ENCODE peak calls at places on chromosomes 5 and 9, in nine cellular contexts. X is kidney epithelial cell, O is sigmoid colon, H is H9, T is Panc1, V is foreskin fibroblast, Z is omental fat pad, Q is K562, R is testis. F is an unnamed sample.

GRCh38 chr5:141940695-141941271 is 17.1 kb downstream of the DELE1 start:
- DNase-seq in Q (peak), Z (no peak), O (no peak), X (no peak), T (no peak), H (no peak), R (no peak), V (peak), F (no peak)

GRCh38 chr5:93189707-93190120 is 391.3 kb downstream of the NR2F1-AS1 start:
- DNase-seq in Q (no peak), X (peak), R (no peak), Z (no peak), H (no peak), O (no peak), T (peak), V (peak), F (no peak)

GRCh38 chr5:115947260-115947659 is 15.0 kb upstream of the LVRN start:
- DNase-seq in O (no peak), X (no peak), V (peak), Z (no peak), Q (no peak), R (no peak), T (no peak), H (no peak), F (no peak)

GRCh38 chr5:52725065-52725746 is 62.5 kb upstream of the ITGA1 start:
- DNase-seq in H (no peak), O (no peak), T (no peak), V (no peak), R (no peak), X (no peak), Z (no peak), Q (no peak), F (no peak)

GRCh38 chr9:37239921-37240320 is 119.5 kb downstream of the ZCCHC7 start:
- DNase-seq in H (no peak), X (no peak), O (no peak), T (no peak), V (no peak), R (no peak), Q (no peak), Z (no peak), F (no peak)

GRCh38 chr5:16953729-16954128 is 17.6 kb upstream of the MYO10 start:
- DNase-seq in Q (no peak), Z (no peak), T (no peak), R (no peak), O (no peak), H (no peak), V (no peak), X (no peak), F (no peak)

GRCh38 chr9:38130724-38131123 is 61.7 kb upstream of the SHB start:
- DNase-seq in V (no peak), Q (peak), T (no peak), Z (no peak), R (peak), X (no peak), O (no peak), H (no peak), F (no peak)

GRCh38 chr9:36881316-36882116 is 152.6 kb downstream of the PAX5 start:
- DNase-seq in V (no peak), R (no peak), H (no peak), X (no peak), Z (no peak), O (peak), Q (no peak), T (no peak), F (no peak)

GRCh38 chr5:146541956-146542849 is 26.2 kb upstream of the GPR151 start:
- DNase-seq in H (peak), X (peak), R (peak), V (peak), T (peak), O (peak), Q (peak), Z (peak), F (peak)

GRCh38 chr5:78540335-78541057 is 108.1 kb downstream of the LHFPL2 start:
- DNase-seq in H (no peak), X (no peak), Z (no peak), O (peak), T (no peak), R (no peak), Q (no peak), V (no peak), F (no peak)

GRCh38 chr5:129372025-129372424 is 88.1 kb upstream of the ADAMTS19 start:
- DNase-seq in O (no peak), V (peak), T (no peak), H (no peak), Z (no peak), Q (no peak), R (no peak), X (no peak), F (no peak)

GRCh38 chr5:10018211-10018610 is 231.5 kb downstream of the ATPSCKMT start:
- DNase-seq in H (no peak), T (no peak), O (no peak), V (no peak), Z (no peak), X (no peak), Q (no peak), R (no peak), F (no peak)

GRCh38 chr9:95078934-95079333 is 238.6 kb downstream of the FANCC start:
- DNase-seq in V (no peak), O (peak), H (peak), X (no peak), Z (no peak), Q (no peak), R (no peak), T (no peak), F (no peak)

GRCh38 chr5:33059081-33059480 is 348.0 kb downstream of the NPR3 start:
- DNase-seq in T (no peak), Q (no peak), R (no peak), X (no peak), H (no peak), O (no peak), Z (no peak), V (no peak), F (no peak)

GRCh38 chr5:97854871-97855762 is 672.1 kb upstream of the RIOK2 start:
- DNase-seq in H (peak), X (peak), T (no peak), R (no peak), Z (no peak), V (peak), Q (no peak), O (no peak), F (no peak)

GRCh38 chr5:320524-321232 is 836 bp upstream of the AHRR start:
- DNase-seq in Z (no peak), R (peak), O (no peak), T (no peak), V (no peak), Q (no peak), H (no peak), X (no peak), F (no peak)

GRCh38 chr9:133693703-133694529 is 44.2 kb downstream of the SARDH start:
- DNase-seq in O (no peak), Z (no peak), T (no peak), H (no peak), V (no peak), R (peak), X (no peak), Q (no peak), F (no peak)

GRCh38 chr5:1736889-1737711 is 62.5 kb downstream of the MRPL36 start:
- DNase-seq in T (no peak), X (no peak), H (peak), Q (no peak), V (no peak), O (no peak), Z (no peak), R (no peak), F (no peak)

GRCh38 chr9:119252671-119253299 is 116.5 kb downstream of the BRINP1 start:
- DNase-seq in H (no peak), Q (no peak), X (no peak), V (no peak), O (no peak), Z (no peak), R (no peak), T (no peak), F (no peak)

GRCh38 chr9:119257592-119257991 is 111.6 kb downstream of the BRINP1 start:
- DNase-seq in T (no peak), O (no peak), X (no peak), V (no peak), R (no peak), Q (no peak), H (no peak), Z (no peak), F (no peak)

DNA sequence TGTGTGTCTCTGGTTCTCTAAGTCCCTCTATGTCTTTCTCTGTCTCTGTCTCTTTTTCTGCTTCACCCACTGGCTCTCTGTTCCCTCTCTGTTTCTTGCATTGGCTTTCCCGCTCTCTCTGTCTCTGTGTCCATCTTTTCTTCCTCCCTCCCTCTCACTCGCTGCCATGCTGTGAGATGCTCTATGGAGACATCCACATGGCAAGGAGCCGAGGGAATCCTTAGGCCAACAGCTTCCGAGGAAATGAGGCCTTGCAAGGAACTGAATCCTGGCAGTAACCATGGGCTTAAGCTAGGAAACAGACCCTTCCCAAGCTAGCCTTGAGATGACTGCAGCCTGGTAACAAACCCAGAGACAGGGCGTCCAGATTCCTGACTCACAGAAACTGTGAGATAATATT is 117.3 kb downstream of the BRINP1 start:
- DNase-seq in H (no peak), T (no peak), O (no peak), R (no peak), X (no peak), V (no peak), Q (no peak), Z (no peak), F (no peak)
- TF ChIP-seq CTCF in H (no peak), T (no peak), O (no peak), R (no peak), X (no peak), V (no peak), Q (no peak), Z (no peak), F (no peak)

GRCh38 chr5:75152861-75153260 is 83.8 kb downstream of the ANKRD31 start:
- DNase-seq in Q (no peak), X (no peak), V (no peak), R (no peak), H (no peak), Z (no peak), T (no peak), O (no peak), F (no peak)

GRCh38 chr5:75156585-75156984 is 80.1 kb downstream of the ANKRD31 start:
- DNase-seq in X (no peak), H (no peak), O (no peak), Z (no peak), R (no peak), V (peak), Q (no peak), T (no peak), F (no peak)
- TF ChIP-seq CTCF in X (peak), H (peak), O (no peak), Z (no peak), R (no peak), V (no peak), Q (peak), T (peak), F (peak)

GRCh38 chr5:167961731-167962130 is 329.7 kb upstream of the WWC1 start:
- DNase-seq in H (no peak), X (no peak), Z (no peak), O (no peak), R (no peak), Q (no peak), T (no peak), V (no peak), F (no peak)

GRCh38 chr5:167967494-167968180 is 323.8 kb upstream of the WWC1 start:
- DNase-seq in R (no peak), H (no peak), Q (no peak), X (no peak), V (no peak), T (no peak), O (no peak), Z (no peak), F (no peak)

GRCh38 chr5:167970002-167970401 is 321.4 kb upstream of the WWC1 start:
- DNase-seq in X (no peak), R (no peak), V (no peak), T (no peak), Z (no peak), H (no peak), Q (no peak), O (no peak), F (no peak)

GRCh38 chr5:167968784-167969183 is 322.7 kb upstream of the WWC1 start:
- DNase-seq in R (no peak), Z (no peak), Q (no peak), O (no peak), H (no peak), T (no peak), V (no peak), X (no peak), F (no peak)

DNA sequence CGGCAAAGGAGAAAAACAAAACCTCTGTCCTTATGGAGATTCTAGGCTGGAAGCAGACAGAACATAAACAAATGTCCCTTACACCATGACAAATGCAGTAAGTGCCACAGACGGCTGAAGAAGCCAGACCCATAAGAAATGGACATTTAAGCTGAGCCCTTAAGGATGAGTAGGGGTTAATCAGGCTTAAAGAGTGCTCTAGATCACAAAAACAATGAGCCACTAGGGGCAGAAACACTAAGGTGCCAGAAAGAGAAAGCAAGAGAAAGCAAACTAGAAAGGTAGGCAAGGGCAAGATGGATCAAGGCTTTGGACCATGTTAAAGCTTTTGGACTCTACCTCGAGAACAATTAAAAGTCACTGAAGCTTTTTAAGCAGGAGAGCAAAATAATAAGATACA is 326.9 kb upstream of the WWC1 start:
- DNase-seq in O (no peak), V (no peak), R (no peak), Z (no peak), Q (no peak), H (no peak), T (no peak), X (no peak), F (no peak)
- TF ChIP-seq CTCF in O (no peak), V (peak), R (no peak), Z (no peak), Q (no peak), H (peak), T (peak), X (peak), F (peak)

GRCh38 chr5:128062172-128062746 is 21.3 kb upstream of the SLC12A2 start:
- DNase-seq in Q (no peak), R (no peak), O (no peak), V (peak), T (no peak), X (peak), H (no peak), Z (no peak), F (no peak)
- TF ChIP-seq CTCF in Q (no peak), R (no peak), O (no peak), V (no peak), T (no peak), X (no peak), H (no peak), Z (no peak), F (no peak)

DNA sequence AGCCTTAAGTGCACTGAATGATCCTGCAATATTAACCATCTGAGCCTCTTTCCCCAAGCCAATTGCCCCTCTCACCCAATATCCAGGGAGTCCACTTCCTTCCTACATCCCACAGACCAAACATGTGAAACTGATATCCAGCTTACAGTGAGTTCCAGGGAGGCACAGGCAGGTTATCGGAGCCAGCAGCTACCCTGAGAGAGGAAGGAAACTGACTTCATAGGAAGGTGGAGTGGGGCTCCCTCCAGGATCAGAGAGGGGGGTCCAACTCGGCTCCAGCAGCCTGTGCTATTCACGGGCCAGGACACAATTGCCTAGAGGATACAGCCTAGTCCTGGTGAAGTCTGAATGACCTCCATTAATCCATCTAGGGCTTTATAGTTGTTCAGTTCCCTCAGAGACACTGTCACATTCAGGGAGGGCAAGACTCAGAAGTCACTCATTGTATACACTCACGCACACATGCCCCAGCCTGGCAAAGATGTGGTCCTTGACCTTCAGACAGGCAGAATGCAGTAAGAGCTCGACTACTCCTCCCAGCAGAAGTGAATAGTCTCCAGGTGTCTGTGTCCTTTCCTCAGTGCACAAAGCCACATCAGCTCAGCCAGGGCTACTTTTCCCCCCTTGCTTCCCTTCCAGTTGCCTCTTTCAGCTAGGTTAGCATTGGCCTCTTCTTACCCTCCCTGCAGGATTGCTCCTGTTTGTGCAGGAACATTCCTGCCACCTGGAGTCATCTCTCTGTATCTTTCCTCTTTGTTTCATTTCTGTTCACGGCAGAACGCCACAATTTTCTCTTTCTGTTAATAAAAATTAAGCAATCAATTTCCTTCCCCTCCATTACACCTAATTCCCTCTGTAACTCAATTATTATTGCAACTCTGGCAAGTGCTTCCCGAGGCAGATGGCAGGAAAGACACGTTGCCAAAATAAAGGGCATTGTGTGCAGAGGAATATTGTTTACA is 501.7 kb downstream of the ARHGEF28 start:
- DNase-seq in V (peak), Q (no peak), X (no peak), Z (no peak), T (no peak), H (no peak), R (peak), O (no peak), F (no peak)
- TF ChIP-seq CTCF in V (no peak), Q (no peak), X (peak), Z (no peak), T (peak), H (peak), R (peak), O (no peak), F (peak)

GRCh38 chr5:136805466-136805865 is 440.1 kb upstream of the TRPC7 start:
- DNase-seq in V (no peak), O (no peak), R (no peak), T (no peak), X (no peak), H (no peak), Z (no peak), Q (peak), F (no peak)
- TF ChIP-seq CTCF in V (peak), O (no peak), R (peak), T (peak), X (no peak), H (peak), Z (no peak), Q (no peak), F (no peak)

GRCh38 chr5:139402561-139403158 is 1.2 kb downstream of the SPATA24 start:
- DNase-seq in V (no peak), H (peak), R (no peak), T (no peak), O (no peak), X (no peak), Z (no peak), Q (peak), F (no peak)
- TF ChIP-seq CTCF in V (peak), H (peak), R (no peak), T (peak), O (no peak), X (peak), Z (no peak), Q (peak), F (peak)